ENCODE peak calls at places on chromosomes 6 and 20, in ten cellular contexts. One of them, this sample, is unnamed.

GRCh38 chr6:104253236-104253635 is 606.5 kb downstream of the HACE1 start:
- DNase-seq in H4: no peak
- DNase-seq in D341Med: no peak
- DNase-seq in stimulated activated CD4-positive, alpha-beta T cell treated with anti-CD3 and anti-CD28 coated beads, Interleukin-1b, Interleukin-23, amount 100 ng/mL, for 1 hour: no peak
- DNase-seq in activated T-cell treated with anti-CD3 and anti-CD28 coated beads, Interleukin-2, amount 50 U/mL, for 4 hours: no peak
- DNase-seq in hippocampal formation: no peak
- DNase-seq in WTC11: no peak
- DNase-seq in Calu3: no peak
- DNase-seq in AML-193: no peak
- DNase-seq in nephron progenitor cell: no peak
- DNase-seq in this sample: no peak

GRCh38 chr6:157314705-157315321 is 8.5 kb downstream of the TMEM242 start:
- DNase-seq in H4: peak
- DNase-seq in D341Med: peak
- DNase-seq in stimulated activated CD4-positive, alpha-beta T cell treated with anti-CD3 and anti-CD28 coated beads, Interleukin-1b, Interleukin-23, amount 100 ng/mL, for 1 hour: no peak
- DNase-seq in activated T-cell treated with anti-CD3 and anti-CD28 coated beads, Interleukin-2, amount 50 U/mL, for 4 hours: no peak
- DNase-seq in hippocampal formation: no peak
- DNase-seq in WTC11: no peak
- DNase-seq in Calu3: no peak
- DNase-seq in AML-193: no peak
- DNase-seq in nephron progenitor cell: no peak
- DNase-seq in this sample: peak

GRCh38 chr20:32580970-32581838 is 3.9 kb downstream of the NOL4L start:
- DNase-seq in H4: no peak
- DNase-seq in D341Med: no peak
- DNase-seq in stimulated activated CD4-positive, alpha-beta T cell treated with anti-CD3 and anti-CD28 coated beads, Interleukin-1b, Interleukin-23, amount 100 ng/mL, for 1 hour: no peak
- DNase-seq in activated T-cell treated with anti-CD3 and anti-CD28 coated beads, Interleukin-2, amount 50 U/mL, for 4 hours: no peak
- DNase-seq in hippocampal formation: peak
- DNase-seq in WTC11: no peak
- DNase-seq in Calu3: no peak
- DNase-seq in AML-193: peak
- DNase-seq in nephron progenitor cell: no peak
- DNase-seq in this sample: peak

GRCh38 chr6:35096129-35096852 is 44.8 kb downstream of the TCP11 start:
- DNase-seq in H4: peak
- DNase-seq in D341Med: peak
- DNase-seq in stimulated activated CD4-positive, alpha-beta T cell treated with anti-CD3 and anti-CD28 coated beads, Interleukin-1b, Interleukin-23, amount 100 ng/mL, for 1 hour: no peak
- DNase-seq in activated T-cell treated with anti-CD3 and anti-CD28 coated beads, Interleukin-2, amount 50 U/mL, for 4 hours: no peak
- DNase-seq in hippocampal formation: no peak
- DNase-seq in WTC11: no peak
- DNase-seq in Calu3: no peak
- DNase-seq in AML-193: no peak
- DNase-seq in nephron progenitor cell: no peak
- DNase-seq in this sample: no peak

GRCh38 chr6:51541847-51542246 is 545.6 kb downstream of the PKHD1 start:
- DNase-seq in H4: no peak
- DNase-seq in D341Med: peak
- DNase-seq in stimulated activated CD4-positive, alpha-beta T cell treated with anti-CD3 and anti-CD28 coated beads, Interleukin-1b, Interleukin-23, amount 100 ng/mL, for 1 hour: no peak
- DNase-seq in activated T-cell treated with anti-CD3 and anti-CD28 coated beads, Interleukin-2, amount 50 U/mL, for 4 hours: no peak
- DNase-seq in hippocampal formation: no peak
- DNase-seq in WTC11: no peak
- DNase-seq in Calu3: no peak
- DNase-seq in AML-193: no peak
- DNase-seq in nephron progenitor cell: no peak
- DNase-seq in this sample: no peak

GRCh38 chr20:45017859-45018258 is 51.5 kb downstream of the STK4 start:
- DNase-seq in H4: peak
- DNase-seq in D341Med: no peak
- DNase-seq in stimulated activated CD4-positive, alpha-beta T cell treated with anti-CD3 and anti-CD28 coated beads, Interleukin-1b, Interleukin-23, amount 100 ng/mL, for 1 hour: no peak
- DNase-seq in activated T-cell treated with anti-CD3 and anti-CD28 coated beads, Interleukin-2, amount 50 U/mL, for 4 hours: no peak
- DNase-seq in hippocampal formation: no peak
- DNase-seq in WTC11: no peak
- DNase-seq in Calu3: no peak
- DNase-seq in AML-193: no peak
- DNase-seq in nephron progenitor cell: no peak
- DNase-seq in this sample: no peak

GRCh38 chr6:139133733-139134360 is 1.0 kb upstream of the HECA start:
- DNase-seq in H4: no peak
- DNase-seq in D341Med: no peak
- DNase-seq in stimulated activated CD4-positive, alpha-beta T cell treated with anti-CD3 and anti-CD28 coated beads, Interleukin-1b, Interleukin-23, amount 100 ng/mL, for 1 hour: no peak
- DNase-seq in activated T-cell treated with anti-CD3 and anti-CD28 coated beads, Interleukin-2, amount 50 U/mL, for 4 hours: no peak
- DNase-seq in hippocampal formation: no peak
- DNase-seq in WTC11: no peak
- DNase-seq in Calu3: no peak
- DNase-seq in AML-193: no peak
- DNase-seq in nephron progenitor cell: no peak
- DNase-seq in this sample: no peak

GRCh38 chr6:37936909-37937308 is 117.4 kb downstream of the ZFAND3 start:
- DNase-seq in H4: no peak
- DNase-seq in D341Med: no peak
- DNase-seq in stimulated activated CD4-positive, alpha-beta T cell treated with anti-CD3 and anti-CD28 coated beads, Interleukin-1b, Interleukin-23, amount 100 ng/mL, for 1 hour: no peak
- DNase-seq in activated T-cell treated with anti-CD3 and anti-CD28 coated beads, Interleukin-2, amount 50 U/mL, for 4 hours: no peak
- DNase-seq in hippocampal formation: no peak
- DNase-seq in WTC11: no peak
- DNase-seq in Calu3: no peak
- DNase-seq in AML-193: no peak
- DNase-seq in nephron progenitor cell: no peak
- DNase-seq in this sample: no peak

GRCh38 chr6:36666726-36667591 is 11.6 kb upstream of the CDKN1A start:
- DNase-seq in H4: peak
- DNase-seq in D341Med: no peak
- DNase-seq in stimulated activated CD4-positive, alpha-beta T cell treated with anti-CD3 and anti-CD28 coated beads, Interleukin-1b, Interleukin-23, amount 100 ng/mL, for 1 hour: no peak
- DNase-seq in activated T-cell treated with anti-CD3 and anti-CD28 coated beads, Interleukin-2, amount 50 U/mL, for 4 hours: no peak
- DNase-seq in hippocampal formation: peak
- DNase-seq in WTC11: peak
- DNase-seq in Calu3: peak
- DNase-seq in AML-193: peak
- DNase-seq in nephron progenitor cell: peak
- DNase-seq in this sample: peak

GRCh38 chr6:73648166-73648565 is 5.6 kb downstream of the SLC17A5 start:
- DNase-seq in H4: no peak
- DNase-seq in D341Med: no peak
- DNase-seq in stimulated activated CD4-positive, alpha-beta T cell treated with anti-CD3 and anti-CD28 coated beads, Interleukin-1b, Interleukin-23, amount 100 ng/mL, for 1 hour: no peak
- DNase-seq in activated T-cell treated with anti-CD3 and anti-CD28 coated beads, Interleukin-2, amount 50 U/mL, for 4 hours: no peak
- DNase-seq in hippocampal formation: no peak
- DNase-seq in WTC11: no peak
- DNase-seq in Calu3: no peak
- DNase-seq in AML-193: no peak
- DNase-seq in nephron progenitor cell: no peak
- DNase-seq in this sample: no peak

GRCh38 chr6:105179244-105180065 is at the start of gene POPDC3:
- DNase-seq in H4: peak
- DNase-seq in D341Med: peak
- DNase-seq in stimulated activated CD4-positive, alpha-beta T cell treated with anti-CD3 and anti-CD28 coated beads, Interleukin-1b, Interleukin-23, amount 100 ng/mL, for 1 hour: no peak
- DNase-seq in activated T-cell treated with anti-CD3 and anti-CD28 coated beads, Interleukin-2, amount 50 U/mL, for 4 hours: no peak
- DNase-seq in hippocampal formation: no peak
- DNase-seq in WTC11: peak
- DNase-seq in Calu3: peak
- DNase-seq in AML-193: no peak
- DNase-seq in nephron progenitor cell: peak
- DNase-seq in this sample: peak

GRCh38 chr6:112233864-112234263 is 20.5 kb downstream of the LAMA4 start:
- DNase-seq in H4: peak
- DNase-seq in D341Med: no peak
- DNase-seq in stimulated activated CD4-positive, alpha-beta T cell treated with anti-CD3 and anti-CD28 coated beads, Interleukin-1b, Interleukin-23, amount 100 ng/mL, for 1 hour: no peak
- DNase-seq in activated T-cell treated with anti-CD3 and anti-CD28 coated beads, Interleukin-2, amount 50 U/mL, for 4 hours: no peak
- DNase-seq in hippocampal formation: no peak
- DNase-seq in WTC11: no peak
- DNase-seq in Calu3: no peak
- DNase-seq in AML-193: no peak
- DNase-seq in nephron progenitor cell: no peak
- DNase-seq in this sample: no peak

GRCh38 chr20:16528078-16528477 is 45.2 kb downstream of the KIF16B start:
- DNase-seq in H4: peak
- DNase-seq in D341Med: no peak
- DNase-seq in stimulated activated CD4-positive, alpha-beta T cell treated with anti-CD3 and anti-CD28 coated beads, Interleukin-1b, Interleukin-23, amount 100 ng/mL, for 1 hour: no peak
- DNase-seq in activated T-cell treated with anti-CD3 and anti-CD28 coated beads, Interleukin-2, amount 50 U/mL, for 4 hours: no peak
- DNase-seq in hippocampal formation: no peak
- DNase-seq in WTC11: no peak
- DNase-seq in Calu3: peak
- DNase-seq in AML-193: no peak
- DNase-seq in nephron progenitor cell: no peak
- DNase-seq in this sample: no peak

GRCh38 chr6:163661271-163661671 is 246.8 kb downstream of the QKI start:
- DNase-seq in H4: no peak
- DNase-seq in D341Med: no peak
- DNase-seq in stimulated activated CD4-positive, alpha-beta T cell treated with anti-CD3 and anti-CD28 coated beads, Interleukin-1b, Interleukin-23, amount 100 ng/mL, for 1 hour: no peak
- DNase-seq in activated T-cell treated with anti-CD3 and anti-CD28 coated beads, Interleukin-2, amount 50 U/mL, for 4 hours: no peak
- DNase-seq in hippocampal formation: no peak
- DNase-seq in WTC11: no peak
- DNase-seq in Calu3: no peak
- DNase-seq in AML-193: no peak
- DNase-seq in nephron progenitor cell: no peak
- DNase-seq in this sample: no peak

GRCh38 chr6:128388380-128388779 is 132.0 kb downstream of the PTPRK start:
- DNase-seq in H4: no peak
- DNase-seq in D341Med: no peak
- DNase-seq in stimulated activated CD4-positive, alpha-beta T cell treated with anti-CD3 and anti-CD28 coated beads, Interleukin-1b, Interleukin-23, amount 100 ng/mL, for 1 hour: no peak
- DNase-seq in activated T-cell treated with anti-CD3 and anti-CD28 coated beads, Interleukin-2, amount 50 U/mL, for 4 hours: no peak
- DNase-seq in hippocampal formation: no peak
- DNase-seq in WTC11: no peak
- DNase-seq in Calu3: no peak
- DNase-seq in AML-193: no peak
- DNase-seq in nephron progenitor cell: no peak
- DNase-seq in this sample: no peak

GRCh38 chr6:18277181-18278006 is 13.1 kb upstream of the DEK start:
- DNase-seq in H4: no peak
- DNase-seq in D341Med: peak
- DNase-seq in stimulated activated CD4-positive, alpha-beta T cell treated with anti-CD3 and anti-CD28 coated beads, Interleukin-1b, Interleukin-23, amount 100 ng/mL, for 1 hour: no peak
- DNase-seq in activated T-cell treated with anti-CD3 and anti-CD28 coated beads, Interleukin-2, amount 50 U/mL, for 4 hours: no peak
- DNase-seq in hippocampal formation: no peak
- DNase-seq in WTC11: peak
- DNase-seq in Calu3: no peak
- DNase-seq in AML-193: no peak
- DNase-seq in nephron progenitor cell: peak
- DNase-seq in this sample: no peak

GRCh38 chr6:120764312-120764711 is 570.0 kb downstream of the TBC1D32 start:
- DNase-seq in H4: no peak
- DNase-seq in D341Med: no peak
- DNase-seq in stimulated activated CD4-positive, alpha-beta T cell treated with anti-CD3 and anti-CD28 coated beads, Interleukin-1b, Interleukin-23, amount 100 ng/mL, for 1 hour: no peak
- DNase-seq in activated T-cell treated with anti-CD3 and anti-CD28 coated beads, Interleukin-2, amount 50 U/mL, for 4 hours: no peak
- DNase-seq in hippocampal formation: no peak
- DNase-seq in WTC11: no peak
- DNase-seq in Calu3: no peak
- DNase-seq in AML-193: no peak
- DNase-seq in nephron progenitor cell: no peak
- DNase-seq in this sample: no peak

GRCh38 chr20:3509064-3509463 is 38.2 kb downstream of the ATRN start:
- DNase-seq in H4: no peak
- DNase-seq in D341Med: no peak
- DNase-seq in stimulated activated CD4-positive, alpha-beta T cell treated with anti-CD3 and anti-CD28 coated beads, Interleukin-1b, Interleukin-23, amount 100 ng/mL, for 1 hour: no peak
- DNase-seq in activated T-cell treated with anti-CD3 and anti-CD28 coated beads, Interleukin-2, amount 50 U/mL, for 4 hours: no peak
- DNase-seq in hippocampal formation: no peak
- DNase-seq in WTC11: no peak
- DNase-seq in Calu3: no peak
- DNase-seq in AML-193: no peak
- DNase-seq in nephron progenitor cell: no peak
- DNase-seq in this sample: no peak

GRCh38 chr6:33206864-33207568 is 1.3 kb upstream of the RING1 start:
- DNase-seq in H4: peak
- DNase-seq in D341Med: no peak
- DNase-seq in stimulated activated CD4-positive, alpha-beta T cell treated with anti-CD3 and anti-CD28 coated beads, Interleukin-1b, Interleukin-23, amount 100 ng/mL, for 1 hour: no peak
- DNase-seq in activated T-cell treated with anti-CD3 and anti-CD28 coated beads, Interleukin-2, amount 50 U/mL, for 4 hours: no peak
- DNase-seq in hippocampal formation: no peak
- DNase-seq in WTC11: no peak
- DNase-seq in Calu3: no peak
- DNase-seq in AML-193: no peak
- DNase-seq in nephron progenitor cell: peak
- DNase-seq in this sample: no peak

GRCh38 chr20:33130553-33130952 is 37.4 kb upstream of the BPIFA2 start:
- DNase-seq in H4: peak
- DNase-seq in D341Med: no peak
- DNase-seq in stimulated activated CD4-positive, alpha-beta T cell treated with anti-CD3 and anti-CD28 coated beads, Interleukin-1b, Interleukin-23, amount 100 ng/mL, for 1 hour: no peak
- DNase-seq in activated T-cell treated with anti-CD3 and anti-CD28 coated beads, Interleukin-2, amount 50 U/mL, for 4 hours: no peak
- DNase-seq in hippocampal formation: no peak
- DNase-seq in WTC11: no peak
- DNase-seq in Calu3: no peak
- DNase-seq in AML-193: no peak
- DNase-seq in nephron progenitor cell: no peak
- DNase-seq in this sample: no peak

GRCh38 chr6:130417951-130418350 is 52.1 kb downstream of the TMEM200A start:
- DNase-seq in H4: no peak
- DNase-seq in D341Med: no peak
- DNase-seq in stimulated activated CD4-positive, alpha-beta T cell treated with anti-CD3 and anti-CD28 coated beads, Interleukin-1b, Interleukin-23, amount 100 ng/mL, for 1 hour: no peak
- DNase-seq in activated T-cell treated with anti-CD3 and anti-CD28 coated beads, Interleukin-2, amount 50 U/mL, for 4 hours: no peak
- DNase-seq in hippocampal formation: no peak
- DNase-seq in WTC11: no peak
- DNase-seq in Calu3: no peak
- DNase-seq in AML-193: no peak
- DNase-seq in nephron progenitor cell: no peak
- DNase-seq in this sample: no peak

GRCh38 chr6:27562027-27562410 is 89.1 kb upstream of the ZNF184 start:
- DNase-seq in H4: no peak
- DNase-seq in D341Med: no peak
- DNase-seq in stimulated activated CD4-positive, alpha-beta T cell treated with anti-CD3 and anti-CD28 coated beads, Interleukin-1b, Interleukin-23, amount 100 ng/mL, for 1 hour: no peak
- DNase-seq in activated T-cell treated with anti-CD3 and anti-CD28 coated beads, Interleukin-2, amount 50 U/mL, for 4 hours: no peak
- DNase-seq in hippocampal formation: no peak
- DNase-seq in WTC11: peak
- DNase-seq in Calu3: no peak
- DNase-seq in AML-193: no peak
- DNase-seq in nephron progenitor cell: no peak
- DNase-seq in this sample: no peak

GRCh38 chr6:71886184-71887005 is at the start of gene RIMS1:
- DNase-seq in H4: peak
- DNase-seq in D341Med: peak
- DNase-seq in stimulated activated CD4-positive, alpha-beta T cell treated with anti-CD3 and anti-CD28 coated beads, Interleukin-1b, Interleukin-23, amount 100 ng/mL, for 1 hour: no peak
- DNase-seq in activated T-cell treated with anti-CD3 and anti-CD28 coated beads, Interleukin-2, amount 50 U/mL, for 4 hours: no peak
- DNase-seq in hippocampal formation: peak
- DNase-seq in WTC11: peak
- DNase-seq in Calu3: peak
- DNase-seq in AML-193: no peak
- DNase-seq in nephron progenitor cell: peak
- DNase-seq in this sample: peak

GRCh38 chr20:18191336-18191735 is 53.7 kb downstream of the KAT14 start:
- DNase-seq in H4: no peak
- DNase-seq in D341Med: no peak
- DNase-seq in stimulated activated CD4-positive, alpha-beta T cell treated with anti-CD3 and anti-CD28 coated beads, Interleukin-1b, Interleukin-23, amount 100 ng/mL, for 1 hour: no peak
- DNase-seq in activated T-cell treated with anti-CD3 and anti-CD28 coated beads, Interleukin-2, amount 50 U/mL, for 4 hours: no peak
- DNase-seq in hippocampal formation: no peak
- DNase-seq in WTC11: no peak
- DNase-seq in Calu3: no peak
- DNase-seq in AML-193: no peak
- DNase-seq in nephron progenitor cell: no peak
- DNase-seq in this sample: no peak

GRCh38 chr6:110398778-110399177 is 16.6 kb downstream of the DDO start:
- DNase-seq in H4: no peak
- DNase-seq in D341Med: no peak
- DNase-seq in stimulated activated CD4-positive, alpha-beta T cell treated with anti-CD3 and anti-CD28 coated beads, Interleukin-1b, Interleukin-23, amount 100 ng/mL, for 1 hour: no peak
- DNase-seq in activated T-cell treated with anti-CD3 and anti-CD28 coated beads, Interleukin-2, amount 50 U/mL, for 4 hours: no peak
- DNase-seq in hippocampal formation: no peak
- DNase-seq in WTC11: no peak
- DNase-seq in Calu3: no peak
- DNase-seq in AML-193: peak
- DNase-seq in nephron progenitor cell: no peak
- DNase-seq in this sample: no peak

GRCh38 chr6:107314644-107315043 is 144.7 kb downstream of the PDSS2 start:
- DNase-seq in H4: no peak
- DNase-seq in D341Med: no peak
- DNase-seq in stimulated activated CD4-positive, alpha-beta T cell treated with anti-CD3 and anti-CD28 coated beads, Interleukin-1b, Interleukin-23, amount 100 ng/mL, for 1 hour: no peak
- DNase-seq in activated T-cell treated with anti-CD3 and anti-CD28 coated beads, Interleukin-2, amount 50 U/mL, for 4 hours: no peak
- DNase-seq in hippocampal formation: no peak
- DNase-seq in WTC11: no peak
- DNase-seq in Calu3: no peak
- DNase-seq in AML-193: no peak
- DNase-seq in nephron progenitor cell: no peak
- DNase-seq in this sample: no peak

GRCh38 chr20:8837396-8837795 is 231.5 kb upstream of the PLCB4 start:
- DNase-seq in H4: peak
- DNase-seq in D341Med: no peak
- DNase-seq in stimulated activated CD4-positive, alpha-beta T cell treated with anti-CD3 and anti-CD28 coated beads, Interleukin-1b, Interleukin-23, amount 100 ng/mL, for 1 hour: no peak
- DNase-seq in activated T-cell treated with anti-CD3 and anti-CD28 coated beads, Interleukin-2, amount 50 U/mL, for 4 hours: no peak
- DNase-seq in hippocampal formation: no peak
- DNase-seq in WTC11: no peak
- DNase-seq in Calu3: no peak
- DNase-seq in AML-193: no peak
- DNase-seq in nephron progenitor cell: no peak
- DNase-seq in this sample: no peak

GRCh38 chr6:166156942-166157341 is 10.7 kb downstream of the TBXT start:
- DNase-seq in H4: peak
- DNase-seq in D341Med: no peak
- DNase-seq in stimulated activated CD4-positive, alpha-beta T cell treated with anti-CD3 and anti-CD28 coated beads, Interleukin-1b, Interleukin-23, amount 100 ng/mL, for 1 hour: no peak
- DNase-seq in activated T-cell treated with anti-CD3 and anti-CD28 coated beads, Interleukin-2, amount 50 U/mL, for 4 hours: no peak
- DNase-seq in hippocampal formation: peak
- DNase-seq in WTC11: no peak
- DNase-seq in Calu3: no peak
- DNase-seq in AML-193: no peak
- DNase-seq in nephron progenitor cell: no peak
- DNase-seq in this sample: no peak